ENCODE peak calls at places on chromosome 17, in six cellular contexts. Z, P, C, V, O and S are unnamed samples.

GRCh38 chr17:40778466-40778865 is 3.9 kb downstream of the KRT27 start:
- DNase-seq in P (no peak), C (peak; percentile 21), O (no peak), Z (no peak), V (no peak), S (no peak)

GRCh38 chr17:72687941-72688340 is 404.5 kb downstream of the SLC39A11 start:
- DNase-seq in O (no peak), P (no peak), Z (no peak), C (peak; percentile 80), V (no peak), S (no peak)

GRCh38 chr17:5249615-5250014 is 15.0 kb upstream of the SCIMP start:
- DNase-seq in O (peak; percentile 80), C (peak; percentile 70), P (peak; percentile 68), V (no peak), Z (peak; percentile 74), S (peak; percentile 66)

GRCh38 chr17:38560503-38561318 is 45.0 kb downstream of the SRCIN1 start:
- DNase-seq in C (peak; percentile 14), Z (no peak), P (no peak), V (no peak), O (no peak), S (no peak)

GRCh38 chr17:64178011-64178825 is 48.3 kb upstream of the ERN1 start:
- DNase-seq in O (no peak), P (no peak), C (peak; percentile 17), V (no peak), Z (no peak), S (no peak)

GRCh38 chr17:50123649-50124349 is 6.2 kb downstream of the SAMD14 start:
- DNase-seq in O (no peak), P (no peak), Z (no peak), C (no peak), V (no peak), S (no peak)

GRCh38 chr17:1203111-1203966 is 23.6 kb upstream of the ABR start:
- DNase-seq in P (peak; percentile 74), V (peak; percentile 76), O (peak; percentile 86), Z (peak; percentile 75), C (peak; percentile 53), S (peak; percentile 85)

GRCh38 chr17:1591474-1592090 is 29.0 kb upstream of the PITPNA start:
- DNase-seq in Z (no peak), C (no peak), O (no peak), V (no peak), P (no peak), S (peak; percentile 23)

GRCh38 chr17:27354051-27354490 is 60.2 kb downstream of the WSB1 start:
- DNase-seq in V (peak; percentile 18), P (no peak), C (no peak), O (peak; percentile 47), Z (no peak), S (no peak)

GRCh38 chr17:50264263-50265113 is 9.8 kb upstream of the TMEM92 start:
- DNase-seq in O (peak; percentile 30), P (no peak), Z (peak; percentile 17), V (no peak), C (no peak), S (peak; percentile 6)

GRCh38 chr17:42422958-42423712 is at the start of gene CAVIN1:
- DNase-seq in Z (peak; percentile 95), O (peak; percentile 73), C (peak; percentile 98), P (no peak), V (peak; percentile 100), S (peak; percentile 72)

GRCh38 chr17:14197582-14197981 is 39.1 kb downstream of the CDRT15 start:
- DNase-seq in P (no peak), O (no peak), C (no peak), Z (no peak), V (no peak), S (no peak)

GRCh38 chr17:70938311-70938710 is 769.0 kb downstream of the KCNJ2 start:
- DNase-seq in C (no peak), P (no peak), Z (no peak), V (no peak), O (no peak), S (no peak)

GRCh38 chr17:73822371-73822770 is 178.1 kb upstream of the SDK2 start:
- DNase-seq in C (no peak), Z (no peak), P (no peak), V (no peak), O (no peak), S (no peak)

GRCh38 chr17:6110088-6110487 is 39.9 kb downstream of the WSCD1 start:
- DNase-seq in C (no peak), V (no peak), Z (peak; percentile 38), O (no peak), P (no peak), S (peak; percentile 51)

GRCh38 chr17:74752822-74753401 is 4.5 kb downstream of the NHERF1 start:
- DNase-seq in V (no peak), O (no peak), C (no peak), Z (no peak), P (no peak), S (no peak)

GRCh38 chr17:40538019-40538935 is 27.0 kb downstream of the CCR7 start:
- DNase-seq in O (no peak), Z (no peak), P (no peak), V (peak; percentile 78), C (peak; percentile 85), S (no peak)

GRCh38 chr17:4942760-4943508 is 2.9 kb downstream of the RNF167 start:
- DNase-seq in Z (no peak), P (no peak), V (no peak), C (peak; percentile 17), O (no peak), S (no peak)

GRCh38 chr17:7997186-7997585 is 5.2 kb upstream of the GUCY2D start:
- DNase-seq in C (peak; percentile 52), P (no peak), O (no peak), V (peak; percentile 25), Z (peak; percentile 53), S (no peak)

GRCh38 chr17:72812823-72813222 is 279.7 kb downstream of the SLC39A11 start:
- DNase-seq in Z (no peak), C (peak; percentile 14), P (no peak), O (no peak), V (no peak), S (no peak)

GRCh38 chr17:75752405-75753192 is 12.4 kb downstream of the GALK1 start:
- DNase-seq in V (no peak), O (peak; percentile 77), P (no peak), C (no peak), Z (no peak), S (peak; percentile 77)

GRCh38 chr17:50184057-50184456 is 17.4 kb downstream of the COL1A1 start:
- DNase-seq in V (no peak), Z (no peak), O (no peak), P (no peak), C (no peak), S (no peak)

GRCh38 chr17:73485130-73485529 is 159.1 kb downstream of the SDK2 start:
- DNase-seq in Z (no peak), P (no peak), V (no peak), C (no peak), O (no peak), S (no peak)

GRCh38 chr17:79695293-79696158 is 35.2 kb upstream of the ENPP7 start:
- DNase-seq in P (no peak), Z (no peak), O (no peak), C (no peak), V (no peak), S (no peak)

GRCh38 chr17:37483311-37484039 is 6.2 kb upstream of the DUSP14 start:
- DNase-seq in V (no peak), O (peak; percentile 41), Z (no peak), C (no peak), P (no peak), S (peak; percentile 26)

GRCh38 chr17:7237761-7238417 is 1.4 kb downstream of the PHF23 start:
- DNase-seq in C (peak; percentile 45), Z (peak; percentile 95), V (peak; percentile 83), P (peak; percentile 60), O (peak; percentile 86), S (peak; percentile 89)

GRCh38 chr17:52606098-52606497 is 447.6 kb upstream of the CA10 start:
- DNase-seq in C (peak; percentile 29), O (no peak), P (no peak), V (no peak), Z (no peak), S (no peak)

GRCh38 chr17:42182927-42183734 is 2.1 kb downstream of the HCRT start:
- DNase-seq in Z (peak; percentile 62), V (no peak), C (peak; percentile 16), P (no peak), O (no peak), S (no peak)

GRCh38 chr17:61431594-61432311 is 20.5 kb upstream of the TBX4 start:
- DNase-seq in V (no peak), O (no peak), Z (no peak), C (peak; percentile 62), P (no peak), S (no peak)

GRCh38 chr17:80498242-80498919 is 22.0 kb upstream of the NPTX1 start:
- DNase-seq in Z (peak; percentile 21), O (no peak), P (peak; percentile 48), V (no peak), C (no peak), S (no peak)

GRCh38 chr17:58956997-58957724 is 149.5 kb downstream of the TRIM37 start:
- DNase-seq in C (peak; percentile 61), O (no peak), P (no peak), Z (no peak), V (no peak), S (no peak)

GRCh38 chr17:3935140-3935542 is 18.9 kb upstream of the P2RX1 start:
- DNase-seq in C (peak; percentile 32), V (peak; percentile 71), O (peak; percentile 80), Z (peak; percentile 79), P (peak; percentile 62), S (peak; percentile 78)
- TF ChIP-seq CTCF in C (peak; percentile 65), V (peak; percentile 83), O (peak; percentile 52), Z (peak; percentile 62), P (peak; percentile 73), S (peak; percentile 48)

GRCh38 chr17:9755083-9755482 is 36.3 kb downstream of the DHRS7C start:
- DNase-seq in P (no peak), C (no peak), O (no peak), V (no peak), Z (no peak), S (no peak)
- TF ChIP-seq CTCF in P (no peak), C (no peak), O (no peak), V (no peak), Z (no peak), S (no peak)

DNA sequence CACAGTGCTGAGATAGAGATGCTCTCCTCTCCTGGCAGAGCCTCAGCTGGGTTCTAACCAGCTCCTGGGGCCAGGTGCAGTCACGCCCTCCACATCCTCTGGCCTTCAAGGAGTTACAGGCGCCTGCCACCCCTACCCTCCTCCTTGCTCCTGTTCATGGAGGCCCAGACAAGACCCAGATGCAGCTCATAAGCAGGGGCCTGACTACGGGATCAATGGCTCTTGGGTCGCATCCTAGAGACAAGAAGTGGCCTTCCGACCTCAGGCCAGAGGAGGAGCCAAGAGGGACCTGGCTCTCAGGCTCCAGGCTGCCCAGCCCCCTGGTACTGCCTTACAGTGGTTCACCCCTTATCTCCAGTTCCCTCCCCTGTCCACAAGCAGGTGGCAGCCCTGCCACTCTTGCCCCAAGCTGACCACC is 23.0 kb downstream of the ARHGAP27 start:
- DNase-seq in C (no peak), V (no peak), Z (no peak), P (no peak), O (no peak), S (no peak)
- TF ChIP-seq CTCF in C (no peak), V (no peak), Z (no peak), P (no peak), O (no peak), S (no peak)

DNA sequence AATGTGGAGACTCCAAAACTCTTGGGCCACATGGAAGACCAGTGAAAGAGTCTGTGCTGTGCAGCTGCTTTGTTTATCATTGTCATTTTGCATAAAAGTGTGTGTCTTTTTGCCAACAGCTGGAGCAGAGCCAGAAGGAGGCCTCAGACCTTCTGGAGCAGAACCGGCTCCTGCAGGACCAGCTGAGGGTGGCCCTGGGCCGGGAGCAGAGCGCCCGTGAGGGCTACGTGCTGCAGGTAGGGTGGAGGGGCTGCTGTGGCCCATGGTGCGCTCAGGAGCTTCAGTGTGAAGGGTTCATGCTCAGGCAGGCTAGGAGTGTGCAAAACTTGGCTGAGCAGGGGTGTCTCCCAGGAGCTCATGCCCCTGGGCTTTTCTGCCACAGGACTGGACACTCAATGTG is 45.0 kb downstream of the PLD6 start:
- DNase-seq in V (no peak), C (no peak), P (no peak), Z (no peak), O (no peak), S (no peak)
- TF ChIP-seq CTCF in V (no peak), C (no peak), P (no peak), Z (no peak), O (no peak), S (no peak)